ENCODE peak calls at places on chromosomes 11 and 22, in four cellular contexts. A is HEK293T, X is HepG2, J is K562. D is an unnamed sample.

GRCh38 chr22:49546811-49547585 is 280.7 kb downstream of the BRD1 start:
- DNase-seq in A (no peak), X (no peak), J (no peak), D (no peak)

GRCh38 chr11:123357353-123357989 is 72.6 kb upstream of the GRAMD1B start:
- DNase-seq in A (no peak), X (no peak), J (no peak), D (no peak)

GRCh38 chr11:70762810-70763209 is 364.5 kb downstream of the CTTN start:
- DNase-seq in A (no peak), X (no peak), J (no peak), D (no peak)

GRCh38 chr11:533586-534196 is 1.7 kb downstream of the HRAS start:
- DNase-seq in A (no peak), X (no peak), J (no peak), D (no peak)

GRCh38 chr11:35632301-35632700 is 14.0 kb downstream of the FJX1 start:
- DNase-seq in A (no peak), X (no peak), J (no peak), D (no peak)

GRCh38 chr22:21849489-21849888 is 18.0 kb downstream of the MAPK1 start:
- DNase-seq in A (no peak), X (no peak), J (no peak), D (no peak)

GRCh38 chr11:97364047-97364446 is 974.2 kb downstream of the JRKL start:
- DNase-seq in A (no peak), X (no peak), J (no peak), D (no peak)

GRCh38 chr11:118615282-118615979 is 8.0 kb downstream of the PHLDB1 start:
- DNase-seq in A (no peak), X (peak), J (no peak), D (no peak)

GRCh38 chr22:21980547-21980946 is 2.0 kb downstream of the TOP3B start:
- DNase-seq in A (no peak), X (no peak), J (no peak), D (no peak)

GRCh38 chr11:75103380-75104026 is 6.8 kb upstream of the OR2AT4 start:
- DNase-seq in A (no peak), X (no peak), J (peak), D (peak)

GRCh38 chr22:46047841-46048595 is 71.1 kb upstream of the WNT7B start:
- DNase-seq in A (no peak), X (no peak), J (no peak), D (no peak)

GRCh38 chr22:49412236-49412635 is 415.4 kb downstream of the BRD1 start:
- DNase-seq in A (no peak), X (no peak), J (no peak), D (no peak)

GRCh38 chr22:45718391-45718790 is 46.8 kb downstream of the ATXN10 start:
- DNase-seq in A (no peak), X (no peak), J (no peak), D (no peak)

GRCh38 chr22:19817561-19818263 is 37.0 kb downstream of the GNB1L start:
- DNase-seq in A (no peak), X (no peak), J (no peak), D (no peak)

GRCh38 chr11:1151366-1152315 is 6.1 kb upstream of the MUC5AC start:
- DNase-seq in A (no peak), X (no peak), J (no peak), D (no peak)

GRCh38 chr11:117231637-117232021 is 244 bp downstream of the PCSK7 start:
- DNase-seq in A (no peak), X (no peak), J (peak), D (no peak)

GRCh38 chr11:31355131-31355530 is 14.4 kb downstream of the DCDC1 start:
- DNase-seq in A (no peak), X (no peak), J (no peak), D (no peak)

GRCh38 chr22:42138122-42138770 is 7.6 kb upstream of the CYP2D6 start:
- DNase-seq in A (no peak), X (no peak), J (no peak), D (no peak)

GRCh38 chr22:47693606-47694005 is 931.2 kb downstream of the TBC1D22A start:
- DNase-seq in A (no peak), X (no peak), J (no peak), D (no peak)

GRCh38 chr11:7540830-7541555 is 27.2 kb downstream of the PPFIBP2 start:
- DNase-seq in A (no peak), X (no peak), J (no peak), D (no peak)

GRCh38 chr22:29706493-29706892 is 13.3 kb upstream of the CABP7 start:
- DNase-seq in A (no peak), X (no peak), J (no peak), D (no peak)

GRCh38 chr11:62954478-62954877 is 30.3 kb downstream of the SLC22A6 start:
- DNase-seq in A (no peak), X (no peak), J (peak), D (no peak)

GRCh38 chr22:35170716-35171697 is 86.3 kb upstream of the HMGXB4 start:
- DNase-seq in A (no peak), X (no peak), J (peak), D (no peak)

GRCh38 chr11:26276798-26277424 is 55.0 kb upstream of the ANO3 start:
- DNase-seq in A (peak), X (peak), J (peak), D (no peak)

GRCh38 chr11:72730706-72731105 is 21.5 kb downstream of the ARAP1 start:
- DNase-seq in A (no peak), X (no peak), J (no peak), D (no peak)

GRCh38 chr22:28103596-28103995 is 184.5 kb upstream of the PITPNB start:
- DNase-seq in A (no peak), X (no peak), J (no peak), D (no peak)

GRCh38 chr11:17559341-17560087 is 12.5 kb downstream of the OTOG start:
- DNase-seq in A (no peak), X (no peak), J (no peak), D (no peak)

GRCh38 chr11:44780940-44781631 is 54.3 kb downstream of the TSPAN18 start:
- DNase-seq in A (no peak), X (no peak), J (peak), D (no peak)

GRCh38 chr11:57566035-57566504 is 1.4 kb downstream of the UBE2L6 start:
- DNase-seq in A (no peak), X (peak), J (peak), D (peak)

GRCh38 chr11:118434123-118434552 is 2.2 kb upstream of the KMT2A start:
- DNase-seq in A (no peak), X (peak), J (no peak), D (no peak)

GRCh38 chr22:47392054-47392347 is 629.6 kb downstream of the TBC1D22A start:
- DNase-seq in A (no peak), X (no peak), J (no peak), D (no peak)

GRCh38 chr22:37803636-37804371 is 3.9 kb upstream of the GCAT start:
- DNase-seq in A (no peak), X (no peak), J (no peak), D (no peak)

GRCh38 chr22:17931400-17931825 is 92.9 kb downstream of the MICAL3 start:
- DNase-seq in A (no peak), X (no peak), J (no peak), D (no peak)

GRCh38 chr11:44814881-44815592 is 88.3 kb downstream of the TSPAN18 start:
- DNase-seq in A (no peak), X (no peak), J (no peak), D (no peak)

GRCh38 chr11:47350315-47350714 is 2.2 kb downstream of the MYBPC3 start:
- DNase-seq in A (no peak), X (no peak), J (no peak), D (no peak)

GRCh38 chr11:47349521-47350095 is 2.9 kb downstream of the MYBPC3 start:
- DNase-seq in A (no peak), X (no peak), J (no peak), D (no peak)

GRCh38 chr11:47348131-47348802 is 4.2 kb downstream of the MYBPC3 start:
- DNase-seq in A (no peak), X (no peak), J (no peak), D (no peak)

GRCh38 chr11:47347134-47347533 is 5.4 kb downstream of the MYBPC3 start:
- DNase-seq in A (no peak), X (no peak), J (no peak), D (no peak)

GRCh38 chr11:47348859-47349258 is 3.6 kb downstream of the MYBPC3 start:
- DNase-seq in A (peak), X (peak), J (peak), D (no peak)
- TF ChIP-seq BHLHE40 in A (no peak), X (no peak), J (no peak), D (no peak)

GRCh38 chr11:128633384-128633965 is 46.1 kb upstream of the ETS1 start:
- DNase-seq in A (no peak), X (no peak), J (no peak), D (no peak)
- TF ChIP-seq SP1 in A (no peak), X (no peak), J (no peak), D (no peak)

GRCh38 chr11:5243845-5244180 is 5.8 kb downstream of the HBG1 start:
- DNase-seq in A (no peak), X (no peak), J (no peak), D (no peak)

GRCh38 chr11:5242933-5243844 is 6.5 kb downstream of the HBG1 start:
- DNase-seq in A (no peak), X (no peak), J (peak), D (no peak)

GRCh38 chr11:5247479-5248192 is 2.0 kb downstream of the HBG1 start:
- DNase-seq in A (no peak), X (no peak), J (peak), D (no peak)

GRCh38 chr11:5246772-5247478 is 2.7 kb downstream of the HBG1 start:
- DNase-seq in A (no peak), X (no peak), J (peak), D (no peak)

DNA sequence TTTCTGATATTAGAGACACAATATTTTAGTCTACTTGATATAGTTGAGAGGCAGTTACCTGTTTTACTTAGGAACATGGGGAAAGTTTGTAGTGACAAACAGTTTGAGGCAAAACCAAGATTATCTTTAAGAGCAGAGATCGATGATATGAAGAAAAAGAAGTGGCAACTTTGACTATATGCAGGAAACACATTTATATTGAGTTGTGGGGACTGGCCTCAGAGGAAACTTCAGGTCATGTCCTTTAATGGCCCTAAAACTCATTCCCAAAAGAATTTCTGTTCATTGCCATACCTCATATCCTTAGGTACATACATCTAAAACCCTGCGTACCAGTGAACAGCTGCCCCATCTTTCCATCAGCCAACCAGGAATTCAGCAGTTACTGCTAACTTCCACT is 4.5 kb downstream of the HBG1 start:
- DNase-seq in A (no peak), X (no peak), J (peak), D (no peak)
- TF ChIP-seq BHLHE40 in A (no peak), X (no peak), J (no peak), D (no peak)

GRCh38 chr11:69287968-69288882 is 5.7 kb upstream of the MYEOV start:
- DNase-seq in A (no peak), X (peak), J (peak), D (no peak)
- TF ChIP-seq SP1 in A (no peak), X (no peak), J (no peak), D (no peak)

DNA sequence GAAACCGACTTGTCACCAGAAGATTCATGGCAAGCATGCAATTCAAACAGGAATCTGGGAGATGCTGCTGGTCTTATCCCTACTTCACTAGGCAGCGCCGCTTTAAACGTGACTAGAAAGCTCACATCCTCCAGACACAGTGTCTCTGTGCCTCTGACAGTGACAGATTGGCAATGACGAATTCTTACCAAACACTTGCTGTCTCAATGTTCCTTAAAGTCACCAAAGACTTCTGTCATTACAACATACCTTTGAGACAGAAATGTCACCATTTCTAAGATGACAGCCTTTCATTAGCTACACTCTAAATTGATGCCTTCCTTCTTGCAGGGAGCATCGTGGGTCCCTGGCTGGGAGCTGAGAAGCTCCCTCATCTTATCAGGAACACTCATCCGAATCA is 197.8 kb downstream of the CWF19L2 start:
- DNase-seq in A (no peak), X (no peak), J (no peak), D (no peak)
- TF ChIP-seq BHLHE40 in A (no peak), X (no peak), J (peak), D (no peak)

GRCh38 chr11:76459299-76459698 is 14.5 kb downstream of the EMSY start:
- DNase-seq in A (peak), X (no peak), J (no peak), D (no peak)
- TF ChIP-seq SP1 in A (no peak), X (no peak), J (no peak), D (no peak)

DNA sequence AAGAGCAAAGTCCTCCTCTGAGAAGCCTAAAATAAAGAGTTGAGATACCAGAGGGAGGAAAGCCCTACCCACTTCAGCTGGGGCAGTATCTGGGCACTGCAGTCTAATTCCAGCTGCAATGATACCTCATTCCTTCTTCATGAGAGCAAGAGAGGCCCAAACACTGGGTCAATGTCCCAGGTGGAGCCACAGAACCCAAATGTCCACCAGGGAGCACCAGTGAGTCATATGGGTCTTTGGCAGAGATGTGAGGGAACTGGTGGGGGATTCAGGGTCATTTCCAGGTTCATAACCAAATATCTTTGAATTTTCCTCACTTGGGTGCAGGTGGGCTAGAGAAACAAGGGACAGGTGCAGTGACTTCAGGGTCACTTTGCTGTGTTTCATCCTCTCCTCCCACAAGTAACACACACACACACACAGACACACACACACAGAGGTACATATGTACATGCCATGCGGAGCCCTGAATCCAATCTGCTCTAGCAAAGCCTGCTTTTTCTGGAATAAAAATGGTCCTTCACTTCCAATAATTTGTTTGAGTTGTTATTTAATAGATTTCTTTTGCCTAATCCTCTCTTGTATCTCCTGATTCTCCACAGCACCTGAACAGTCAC is 585.4 kb downstream of the SOX6 start:
- DNase-seq in A (peak), X (peak), J (peak), D (no peak)
- TF ChIP-seq BHLHE40 in A (no peak), X (no peak), J (no peak), D (no peak)

D was measured in GM12878.